ENCODE peak calls at places on chromosomes 7 and 10, in four cellular contexts. Y, A, E and K are unnamed samples.
A peak's percentile ranks its signal among the peaks of the same experiment; 100 is the strongest.

GRCh38 chr7:6833636-6834035 is 7.6 kb upstream of the CCZ1B start:
- DNase-seq in Y (no peak), E (no peak), A (no peak), K (no peak)

GRCh38 chr10:102710604-102711003 is 3.6 kb downstream of the ARL3 start:
- DNase-seq in Y (no peak), A (peak; percentile 79), E (no peak), K (no peak)

GRCh38 chr10:21526952-21527633 is 1.6 kb upstream of the SKIDA1 start:
- DNase-seq in A (peak; percentile 84), Y (no peak), E (no peak), K (no peak)

GRCh38 chr10:6333973-6334372 is 131.2 kb downstream of the PFKFB3 start:
- DNase-seq in Y (no peak), E (no peak), A (no peak), K (no peak)

GRCh38 chr10:17474595-17474994 is 20.2 kb upstream of the ST8SIA6 start:
- DNase-seq in A (peak; percentile 24), E (no peak), Y (no peak), K (no peak)

GRCh38 chr10:26911811-26912461 is 51.2 kb upstream of the ABI1 start:
- DNase-seq in Y (no peak), A (no peak), E (no peak), K (no peak)

GRCh38 chr10:119370046-119370770 is 162.8 kb downstream of the GRK5 start:
- DNase-seq in A (peak; percentile 97), Y (no peak), E (no peak), K (no peak)

GRCh38 chr7:324011-324410 is 34.0 kb downstream of the FOXL3 start:
- DNase-seq in A (no peak), Y (no peak), E (no peak), K (no peak)

GRCh38 chr7:92955081-92955480 is 118.7 kb upstream of the CDK6 start:
- DNase-seq in Y (no peak), A (no peak), E (no peak), K (no peak)

GRCh38 chr10:28796606-28797512 is 119.5 kb downstream of the BAMBI start:
- DNase-seq in A (peak; percentile 0), E (no peak), Y (no peak), K (no peak)

GRCh38 chr10:62794306-62794705 is 10.2 kb upstream of the ADO start:
- DNase-seq in E (no peak), Y (no peak), A (peak; percentile 59), K (no peak)

GRCh38 chr10:95273393-95274312 is 17.1 kb downstream of the PDLIM1 start:
- DNase-seq in E (no peak), Y (no peak), A (peak; percentile 90), K (no peak)

GRCh38 chr10:8402469-8403074 is 348.1 kb downstream of the GATA3 start:
- DNase-seq in A (no peak), Y (no peak), E (no peak), K (no peak)

GRCh38 chr7:100879685-100880261 is 4.9 kb downstream of the SRRT start:
- DNase-seq in Y (no peak), A (no peak), E (no peak), K (peak; percentile 73)

GRCh38 chr10:37146443-37146842 is 21.0 kb downstream of the ANKRD30A start:
- DNase-seq in E (no peak), A (no peak), Y (no peak), K (no peak)

GRCh38 chr7:16753102-16753931 is at the start of gene TSPAN13:
- DNase-seq in A (peak; percentile 80), E (no peak), Y (peak; percentile 33), K (peak; percentile 49)

GRCh38 chr10:6195376-6195775 is 7.4 kb upstream of the PFKFB3 start:
- DNase-seq in E (no peak), Y (no peak), A (peak; percentile 80), K (no peak)